ENCODE peak calls at places on chromosomes 11 and 22, in four cellular contexts. J is WTC11, C is A549, R is HepG2. S is an unnamed sample.
A peak's percentile ranks its signal among the peaks of the same experiment; 100 is the strongest.

GRCh38 chr11:79049627-79050238 is 391.1 kb downstream of the TENM4 start:
- DNase-seq in J (no peak), C (no peak), R (peak; percentile 34), S (no peak)

GRCh38 chr11:33015621-33016551 is at the start of gene DEPDC7:
- DNase-seq in J (peak; percentile 94), C (peak; percentile 92), R (peak; percentile 89), S (peak; percentile 92)

GRCh38 chr11:133134561-133135173 is 397.6 kb downstream of the OPCML start:
- DNase-seq in J (peak; percentile 84), C (peak; percentile 47), R (peak; percentile 39), S (peak; percentile 58)

GRCh38 chr22:24471570-24471969 is 23.6 kb upstream of the UPB1 start:
- DNase-seq in J (no peak), C (no peak), R (no peak), S (no peak)

GRCh38 chr22:46774456-46775363 is 12.3 kb downstream of the TBC1D22A start:
- DNase-seq in J (no peak), C (no peak), R (no peak), S (no peak)

GRCh38 chr22:45468872-45469572 is 33.7 kb upstream of the FBLN1 start:
- DNase-seq in J (no peak), C (no peak), R (no peak), S (no peak)

GRCh38 chr11:36228689-36229088 is 60.5 kb downstream of the COMMD9 start:
- DNase-seq in J (no peak), C (no peak), R (no peak), S (no peak)

GRCh38 chr11:114354076-114354475 is 46.2 kb downstream of the C11orf71 start:
- DNase-seq in J (no peak), C (peak; percentile 59), R (no peak), S (peak; percentile 61)

GRCh38 chr11:72321381-72321996 is 77.5 kb upstream of the PHOX2A start:
- DNase-seq in J (no peak), C (peak; percentile 28), R (peak; percentile 9), S (peak; percentile 89)

GRCh38 chr11:127521413-127521812 is 520.8 kb upstream of the KIRREL3 start:
- DNase-seq in J (no peak), C (no peak), R (no peak), S (no peak)

GRCh38 chr11:63613517-63614135 is 607 bp downstream of the PLAAT3 start:
- DNase-seq in J (peak; percentile 68), C (peak; percentile 42), R (no peak), S (peak; percentile 25)

GRCh38 chr11:84420261-84420660 is 1134.1 kb upstream of the CCDC90B start:
- DNase-seq in J (no peak), C (no peak), R (no peak), S (no peak)

GRCh38 chr22:49970528-49971231 is 10.1 kb downstream of the PIM3 start:
- DNase-seq in J (peak; percentile 64), C (peak; percentile 98), R (peak; percentile 97), S (peak; percentile 80)

GRCh38 chr11:19345848-19346681 is 105.3 kb upstream of the E2F8 start:
- DNase-seq in J (peak; percentile 39), C (peak; percentile 7), R (no peak), S (peak; percentile 19)

GRCh38 chr11:15707971-15708370 is 593.2 kb downstream of the INSC start:
- DNase-seq in J (peak; percentile 12), C (peak; percentile 33), R (no peak), S (no peak)

GRCh38 chr11:128069665-128070064 is 517.7 kb downstream of the ETS1 start:
- DNase-seq in J (no peak), C (no peak), R (no peak), S (no peak)

GRCh38 chr11:73660497-73661034 is 14.2 kb downstream of the PLEKHB1 start:
- DNase-seq in J (no peak), C (no peak), R (no peak), S (no peak)

GRCh38 chr11:100961633-100962032 is 168.0 kb downstream of the PGR start:
- DNase-seq in J (no peak), C (no peak), R (no peak), S (peak; percentile 20)

GRCh38 chr22:49703990-49704344 is 123.7 kb downstream of the BRD1 start:
- DNase-seq in J (no peak), C (no peak), R (no peak), S (no peak)

GRCh38 chr11:1531418-1531817 is 40.7 kb downstream of the DUSP8 start:
- DNase-seq in J (no peak), C (no peak), R (no peak), S (no peak)

GRCh38 chr22:38069372-38070249 is 12.4 kb downstream of the PICK1 start:
- DNase-seq in J (peak; percentile 58), C (peak; percentile 45), R (no peak), S (peak; percentile 67)

GRCh38 chr11:1160231-1161101 is 2.7 kb downstream of the MUC5AC start:
- DNase-seq in J (no peak), C (no peak), R (no peak), S (no peak)

GRCh38 chr11:48013269-48013901 is 33.0 kb downstream of the PTPRJ start:
- DNase-seq in J (no peak), C (peak; percentile 74), R (peak; percentile 71), S (no peak)

GRCh38 chr22:39997939-39998726 is 3.4 kb downstream of the FAM83F start:
- DNase-seq in J (peak; percentile 64), C (peak; percentile 23), R (no peak), S (no peak)

GRCh38 chr11:44949160-44950035 is 1.3 kb downstream of the TP53I11 start:
- DNase-seq in J (peak; percentile 77), C (peak; percentile 68), R (no peak), S (peak; percentile 47)

GRCh38 chr11:44950625-44951472 is at the start of gene TP53I11:
- DNase-seq in J (peak; percentile 43), C (peak; percentile 78), R (no peak), S (peak; percentile 93)

GRCh38 chr11:27291302-27291889 is 71.6 kb downstream of the CCDC34 start:
- DNase-seq in J (peak; percentile 20), C (peak; percentile 67), R (no peak), S (no peak)

GRCh38 chr22:39940757-39941305 is 19.4 kb upstream of the TMA7B start:
- DNase-seq in J (no peak), C (no peak), R (no peak), S (no peak)

GRCh38 chr22:31639640-31640039 is 22.4 kb downstream of the PISD start:
- DNase-seq in J (no peak), C (no peak), R (no peak), S (no peak)

GRCh38 chr11:128026596-128026995 is 560.8 kb downstream of the ETS1 start:
- DNase-seq in J (no peak), C (peak; percentile 37), R (no peak), S (no peak)

GRCh38 chr11:108906329-108906728 is 241.5 kb downstream of the DDX10 start:
- DNase-seq in J (no peak), C (peak; percentile 47), R (peak; percentile 34), S (no peak)
- TF ChIP-seq NR3C1 in J (no peak), C (no peak), R (no peak), S (no peak)

GRCh38 chr11:7573558-7574296 is 59.9 kb downstream of the PPFIBP2 start:
- DNase-seq in J (peak; percentile 19), C (peak; percentile 47), R (peak; percentile 92), S (peak; percentile 28)
- TF ChIP-seq NR3C1 in J (no peak), C (no peak), R (no peak), S (no peak)

GRCh38 chr11:3637201-3637600 is 4.6 kb downstream of the ART5 start:
- DNase-seq in J (no peak), C (no peak), R (no peak), S (no peak)
- TF ChIP-seq NR3C1 in J (no peak), C (no peak), R (no peak), S (no peak)

GRCh38 chr11:75237050-75237449 is 3.5 kb upstream of the TPBGL start:
- DNase-seq in J (no peak), C (no peak), R (no peak), S (no peak)
- TF ChIP-seq NR3C1 in J (no peak), C (no peak), R (no peak), S (no peak)

GRCh38 chr22:26587991-26588613 is 1.8 kb downstream of the TPST2 start:
- DNase-seq in J (no peak), C (no peak), R (no peak), S (no peak)
- TF ChIP-seq NR3C1 in J (no peak), C (no peak), R (no peak), S (no peak)

DNA sequence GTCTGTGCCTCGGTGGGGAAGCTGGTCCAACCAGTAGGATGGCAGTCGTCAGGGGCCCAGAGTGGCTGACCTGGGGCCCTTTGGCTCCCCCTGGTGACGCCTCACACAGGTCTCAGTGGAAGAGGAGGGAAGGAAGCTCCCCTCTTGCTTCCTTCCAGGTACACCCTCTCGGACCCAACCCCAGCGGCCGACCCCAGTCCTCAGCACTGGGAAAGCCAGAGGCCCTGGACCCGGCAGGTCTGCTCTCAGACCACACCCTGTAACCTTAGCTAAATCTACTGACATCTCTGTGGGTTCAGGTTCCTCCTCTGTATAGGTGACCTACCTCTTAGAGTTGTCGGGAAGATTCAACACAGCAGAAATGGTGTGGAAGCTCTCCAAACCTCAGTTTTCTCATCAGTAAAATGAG is 3.4 kb upstream of the SCUBE1 start:
- DNase-seq in J (peak; percentile 87), C (peak; percentile 37), R (peak; percentile 30), S (peak; percentile 57)
- TF ChIP-seq NR3C1 in J (no peak), C (no peak), R (no peak), S (no peak)

GRCh38 chr11:93407777-93408401 is 77.3 kb downstream of the DEUP1 start:
- DNase-seq in J (no peak), C (no peak), R (no peak), S (no peak)
- TF ChIP-seq NR3C1 in J (no peak), C (no peak), R (no peak), S (no peak)